ENCODE peak calls at places on chromosomes 2 and 18, in ten cellular contexts. Q, J, I, Y, B, G, F, N, H and D are unnamed samples.

GRCh38 chr18:5197461-5197860 is 404 bp upstream of the AKAIN1 start:
- DNase-seq in Q (no peak), B (no peak), Y (no peak), G (no peak), J (peak), F (no peak), H (no peak), N (no peak), I (no peak), D (no peak)

GRCh38 chr2:70608373-70608772 is 54.7 kb upstream of the TGFA start:
- DNase-seq in Q (no peak), I (no peak), Y (peak), N (no peak), H (no peak), F (peak), B (no peak), J (no peak), G (no peak), D (no peak)

GRCh38 chr2:216188956-216189355 is 79.8 kb downstream of the XRCC5 start:
- DNase-seq in Q (no peak), N (no peak), H (no peak), G (no peak), I (no peak), Y (peak), J (no peak), F (no peak), B (no peak), D (no peak)

GRCh38 chr2:95552911-95553310 is 38.9 kb upstream of the TRIM43 start:
- DNase-seq in N (no peak), F (no peak), H (no peak), I (peak), G (no peak), J (peak), Y (peak), B (no peak), Q (no peak), D (no peak)

GRCh38 chr2:15617778-15618448 is 26.2 kb downstream of the DDX1 start:
- DNase-seq in F (no peak), G (no peak), J (no peak), H (no peak), B (no peak), Y (no peak), N (no peak), Q (no peak), I (no peak), D (no peak)

GRCh38 chr2:236714061-236714460 is 144.4 kb downstream of the ACKR3 start:
- DNase-seq in G (no peak), N (no peak), F (peak), H (no peak), J (no peak), Y (peak), I (no peak), Q (no peak), B (no peak), D (no peak)

GRCh38 chr2:15579641-15580040 is 12.0 kb upstream of the DDX1 start:
- DNase-seq in G (no peak), N (no peak), Y (peak), H (no peak), I (no peak), F (peak), Q (no peak), B (no peak), J (no peak), D (no peak)

GRCh38 chr2:66440011-66440542 is 5.2 kb downstream of the MEIS1 start:
- DNase-seq in Q (no peak), F (peak), Y (no peak), N (no peak), G (no peak), B (no peak), H (no peak), J (peak), I (no peak), D (peak)

GRCh38 chr2:211745295-211746097 is 793.1 kb downstream of the ERBB4 start:
- DNase-seq in Y (peak), H (peak), G (no peak), J (peak), F (peak), I (peak), N (peak), Q (no peak), B (peak), D (peak)

GRCh38 chr18:76528477-76529432 is 33.7 kb upstream of the ZNF516 start:
- DNase-seq in G (no peak), B (no peak), Q (no peak), H (no peak), J (no peak), Y (peak), N (no peak), F (no peak), I (peak), D (peak)

GRCh38 chr18:56711706-56712445 is 60.7 kb downstream of the WDR7 start:
- DNase-seq in I (no peak), H (no peak), Y (no peak), Q (no peak), B (no peak), F (no peak), G (no peak), J (no peak), N (no peak), D (no peak)

GRCh38 chr2:201349601-201350000 is 7.5 kb downstream of the FLACC1 start:
- DNase-seq in N (no peak), Q (no peak), F (no peak), H (no peak), I (no peak), B (no peak), J (no peak), Y (no peak), G (no peak), D (no peak)

GRCh38 chr2:216578325-216578724 is 54.9 kb upstream of the IGFBP2 start:
- DNase-seq in G (no peak), F (peak), J (no peak), Q (no peak), N (no peak), H (no peak), B (no peak), I (no peak), Y (peak), D (no peak)

GRCh38 chr18:72207280-72207679 is 336.9 kb downstream of the CBLN2 start:
- DNase-seq in Y (no peak), I (no peak), H (no peak), F (no peak), J (no peak), G (no peak), B (peak), Q (no peak), N (no peak), D (no peak)

GRCh38 chr2:642431-642815 is 34.8 kb downstream of the TMEM18 start:
- DNase-seq in N (no peak), H (no peak), F (no peak), G (no peak), I (no peak), Q (no peak), Y (no peak), J (no peak), B (no peak), D (no peak)

GRCh38 chr2:14930441-14930840 is 297.9 kb downstream of the LRATD1 start:
- DNase-seq in H (no peak), Q (no peak), N (no peak), G (no peak), F (no peak), B (no peak), Y (no peak), J (no peak), I (no peak), D (no peak)

GRCh38 chr18:51229328-51229727 is 31.8 kb upstream of the MEX3C start:
- DNase-seq in B (no peak), F (no peak), G (no peak), Q (no peak), Y (no peak), N (no peak), I (no peak), H (no peak), J (no peak), D (no peak)

GRCh38 chr2:177783835-177784448 is 288.6 kb downstream of the PDE11A start:
- DNase-seq in Y (peak), Q (no peak), F (no peak), N (no peak), I (no peak), B (no peak), J (no peak), H (peak), G (no peak), D (peak)

GRCh38 chr2:176535480-176536113 is 266.4 kb downstream of the MTX2 start:
- DNase-seq in B (no peak), H (no peak), Q (no peak), Y (peak), G (no peak), I (no peak), F (no peak), J (no peak), N (no peak), D (no peak)

GRCh38 chr2:33494155-33494779 is 17.8 kb downstream of the RASGRP3 start:
- DNase-seq in J (no peak), I (peak), B (no peak), Y (peak), G (no peak), F (peak), H (no peak), N (no peak), Q (no peak), D (no peak)